ENCODE peak calls at places on chromosomes 12 and 14, in six cellular contexts. M is aorta, T is HCT116, F is A673, R is upper lobe of right lung, N is Panc1. B is an unnamed sample.

GRCh38 chr12:17992002-17992656 is 97.9 kb downstream of the RERGL start:
- DNase-seq in N (peak; percentile 28), R (no peak), F (peak; percentile 77), M (no peak), T (peak; percentile 28), B (no peak)

GRCh38 chr12:104698871-104699270 is 242.1 kb downstream of the CHST11 start:
- DNase-seq in F (no peak), R (no peak), N (no peak), T (no peak), M (no peak), B (no peak)

GRCh38 chr12:106084048-106084671 is 54.6 kb downstream of the NUAK1 start:
- DNase-seq in T (peak; percentile 40), M (no peak), F (peak; percentile 83), N (no peak), R (no peak), B (no peak)

GRCh38 chr12:91746976-91747375 is 398.7 kb downstream of the BTG1 start:
- DNase-seq in M (no peak), N (no peak), T (no peak), R (no peak), F (no peak), B (no peak)

GRCh38 chr12:31234955-31235867 is 90.7 kb downstream of the SINHCAF start:
- DNase-seq in R (no peak), T (peak; percentile 18), F (peak; percentile 24), N (no peak), M (no peak), B (no peak)

GRCh38 chr12:124399622-124400021 is 104.7 kb downstream of the RFLNA start:
- DNase-seq in T (no peak), F (no peak), R (no peak), M (peak; percentile 60), N (no peak), B (peak; percentile 86)

GRCh38 chr14:100278702-100279101 is 27.5 kb downstream of the SLC25A29 start:
- DNase-seq in R (peak; percentile 72), T (no peak), F (no peak), N (no peak), M (no peak), B (no peak)

GRCh38 chr12:98678236-98678945 is 33.3 kb downstream of the APAF1 start:
- DNase-seq in N (no peak), M (no peak), T (no peak), R (no peak), F (no peak), B (no peak)

GRCh38 chr14:54410215-54410614 is 13.4 kb downstream of the CDKN3 start:
- DNase-seq in R (no peak), N (no peak), F (no peak), T (no peak), M (no peak), B (no peak)

GRCh38 chr14:89858084-89858483 is 96.4 kb downstream of the EFCAB11 start:
- DNase-seq in F (no peak), M (no peak), T (no peak), R (no peak), N (no peak), B (no peak)

GRCh38 chr14:52950410-52950897 is 396 bp downstream of the FERMT2 start:
- DNase-seq in F (peak; percentile 75), T (no peak), M (peak; percentile 65), N (no peak), R (peak; percentile 77), B (peak; percentile 56)

GRCh38 chr14:104436047-104436531 is 143.5 kb upstream of the C14orf180 start:
- DNase-seq in T (no peak), M (peak; percentile 87), R (peak; percentile 79), N (no peak), F (no peak), B (peak; percentile 68)

GRCh38 chr12:109737111-109737510 is 23.5 kb downstream of the FAM222A start:
- DNase-seq in N (no peak), M (peak; percentile 10), T (no peak), F (no peak), R (no peak), B (peak; percentile 18)

GRCh38 chr12:20832911-20833310 is 22.4 kb downstream of the SLCO1B3 start:
- DNase-seq in N (no peak), T (no peak), F (no peak), M (no peak), R (no peak), B (no peak)

GRCh38 chr14:96176811-96177211 is 27.8 kb upstream of the BDKRB2 start:
- DNase-seq in R (no peak), T (no peak), M (no peak), N (no peak), F (no peak), B (no peak)

GRCh38 chr14:96688629-96689028 is 108.6 kb upstream of the VRK1 start:
- DNase-seq in R (no peak), F (no peak), T (no peak), N (no peak), M (no peak), B (no peak)

GRCh38 chr14:60093606-60094005 is 1.9 kb downstream of the PCNX4 start:
- DNase-seq in R (no peak), N (no peak), F (no peak), M (no peak), T (no peak), B (no peak)

GRCh38 chr14:59187802-59188460 is 536 bp upstream of the DAAM1 start:
- DNase-seq in R (no peak), T (no peak), N (peak; percentile 15), F (peak; percentile 43), M (peak; percentile 47), B (peak; percentile 75)

GRCh38 chr14:96098309-96098998 is 59.3 kb downstream of the C14orf132 start:
- DNase-seq in N (peak; percentile 15), F (peak; percentile 74), R (peak; percentile 73), M (no peak), T (peak; percentile 64), B (no peak)

GRCh38 chr14:102711946-102712345 is 65.3 kb upstream of the TRAF3 start:
- DNase-seq in F (no peak), T (no peak), R (no peak), N (no peak), M (no peak), B (no peak)

GRCh38 chr14:41167040-41167439 is 439.6 kb upstream of the LRFN5 start:
- DNase-seq in M (no peak), F (no peak), T (no peak), N (no peak), R (no peak), B (no peak)

GRCh38 chr12:111747333-111747732 is 19.4 kb upstream of the ALDH2 start:
- DNase-seq in F (no peak), T (no peak), M (no peak), N (no peak), R (no peak), B (no peak)

GRCh38 chr12:7162691-7163114 is 26.8 kb upstream of the PEX5 start:
- DNase-seq in R (peak; percentile 80), T (peak; percentile 76), F (peak; percentile 15), M (no peak), N (no peak), B (no peak)

GRCh38 chr12:116513944-116514343 is 45.2 kb upstream of the MAP1LC3B2 start:
- DNase-seq in R (no peak), T (no peak), F (no peak), N (no peak), M (no peak), B (no peak)

GRCh38 chr12:124607681-124608425 is 40.4 kb upstream of the NCOR2 start:
- DNase-seq in F (no peak), T (no peak), R (no peak), N (no peak), M (no peak), B (no peak)

GRCh38 chr12:99130808-99131538 is 485.9 kb downstream of the APAF1 start:
- DNase-seq in F (peak; percentile 79), R (no peak), T (no peak), N (no peak), M (no peak), B (no peak)

GRCh38 chr14:30223385-30223785 is 295.7 kb upstream of the PRKD1 start:
- DNase-seq in T (peak; percentile 10), F (no peak), R (peak; percentile 73), M (peak; percentile 59), N (peak; percentile 81), B (peak; percentile 58)

GRCh38 chr12:55582066-55582465 is 9.8 kb downstream of the OR2AP1 start:
- DNase-seq in N (no peak), R (no peak), F (no peak), T (no peak), M (no peak), B (peak; percentile 31)

GRCh38 chr14:90518941-90519256 is 122.1 kb downstream of the CALM1 start:
- DNase-seq in T (peak; percentile 37), R (no peak), N (no peak), M (no peak), F (peak; percentile 49), B (no peak)

GRCh38 chr12:111404362-111405148 is 1.2 kb upstream of the SH2B3 start:
- DNase-seq in M (no peak), N (no peak), T (no peak), R (no peak), F (peak; percentile 93), B (no peak)

GRCh38 chr12:15155271-15155670 is 65.9 kb downstream of the RERG start:
- DNase-seq in N (no peak), T (no peak), R (no peak), M (peak; percentile 56), F (no peak), B (no peak)

DNA sequence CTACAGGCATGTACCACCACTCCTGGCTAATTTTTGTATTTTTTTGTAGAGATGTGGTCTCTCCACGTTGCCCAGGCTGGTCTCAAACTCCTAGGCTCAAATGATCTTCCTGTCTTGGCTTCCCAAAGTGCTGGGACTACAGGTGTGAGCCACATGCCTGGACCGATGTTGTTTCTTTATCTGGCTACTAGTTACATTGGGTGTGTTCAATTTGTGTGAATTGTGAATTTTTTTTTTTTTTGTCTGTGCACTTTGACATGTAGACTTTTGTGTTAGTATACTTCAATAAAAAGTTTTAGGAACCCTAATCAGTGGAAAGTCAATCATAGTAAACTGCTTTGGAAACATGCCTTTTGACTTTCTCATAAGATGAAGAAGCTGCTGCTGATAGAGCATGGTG is 24.0 kb upstream of the SLC17A8 start:
- DNase-seq in R (no peak), N (no peak), T (no peak), M (no peak), F (no peak), B (no peak)
- H3K36me3 ChIP-seq in R (peaks cover 91% of the 10 kb centered on the region), N (peaks cover 35% of the 10 kb centered on the region), T (no peaks in the 10 kb centered on the region), M (peaks cover 2% of the 10 kb centered on the region), F (peaks cover 34% of the 10 kb centered on the region), B (peaks cover 84% of the 10 kb centered on the region)

GRCh38 chr12:108526482-108527234 is 11.6 kb downstream of the FICD start:
- DNase-seq in M (no peak), F (no peak), R (no peak), N (no peak), T (no peak), B (no peak)
- H3K36me3 ChIP-seq in M (peaks cover 2% of the 10 kb centered on the region), F (peaks cover 98% of the 10 kb centered on the region), R (peaks cover 100% of the 10 kb centered on the region), N (peaks cover 35% of the 10 kb centered on the region), T (peaks cover 71% of the 10 kb centered on the region), B (peaks cover 8% of the 10 kb centered on the region)

DNA sequence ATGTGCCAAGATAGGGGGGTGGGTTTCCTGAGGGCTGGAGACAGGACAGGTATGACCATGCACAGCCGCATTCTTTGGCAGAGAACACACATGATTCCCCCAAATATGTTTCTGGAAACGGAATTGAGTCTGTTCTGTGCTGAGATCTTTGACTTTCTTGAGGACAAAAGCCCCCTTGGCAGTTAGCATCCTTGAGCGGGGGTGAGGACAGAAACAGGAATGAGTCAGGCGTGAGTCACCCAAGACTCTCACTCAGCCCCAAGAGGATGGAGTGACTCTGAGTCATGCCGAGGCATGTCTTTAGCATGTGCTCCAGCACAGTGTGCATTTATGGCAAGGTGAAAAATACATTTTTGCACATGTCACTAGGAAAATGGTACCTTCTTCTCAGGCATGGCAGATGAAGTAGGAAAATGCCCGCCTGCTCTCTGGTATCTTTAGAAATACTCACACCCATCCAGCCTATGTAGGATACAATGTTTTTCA is 52.1 kb downstream of the DAD1 start:
- DNase-seq in R (no peak), F (peak; percentile 92), N (peak; percentile 61), M (peak; percentile 87), T (peak; percentile 82), B (no peak)
- H3K36me3 ChIP-seq in R (no peaks in the 10 kb centered on the region), F (no peaks in the 10 kb centered on the region), N (no peaks in the 10 kb centered on the region), M (no peaks in the 10 kb centered on the region), T (no peaks in the 10 kb centered on the region), B (no peaks in the 10 kb centered on the region)

GRCh38 chr14:22875748-22876319 is 4.3 kb downstream of the LRP10 start:
- DNase-seq in R (no peak), F (no peak), N (no peak), M (no peak), T (no peak), B (no peak)
- H3K36me3 ChIP-seq in R (peaks cover 68% of the 10 kb centered on the region), F (no peaks in the 10 kb centered on the region), N (no peaks in the 10 kb centered on the region), M (peaks cover 3% of the 10 kb centered on the region), T (peaks cover 3% of the 10 kb centered on the region), B (no peaks in the 10 kb centered on the region)